ENCODE peak calls at places on chromosomes 4 and X, in four cellular contexts. T is ACHN, A is WTC11, P is NCI-H1092. G is an unnamed sample.

GRCh38 chr4:8171941-8172924 is 13.6 kb upstream of the ABLIM2 start:
- DNase-seq in P (no peak), A (no peak), T (no peak), G (peak)

GRCh38 chr4:1953335-1953734 is 55.4 kb downstream of the NELFA start:
- DNase-seq in P (no peak), A (no peak), T (no peak), G (no peak)

GRCh38 chrX:119477812-119478232 is 9.6 kb downstream of the SLC25A5 start:
- DNase-seq in P (no peak), T (peak), A (no peak), G (no peak)

GRCh38 chr4:77006753-77007355 is 57.3 kb downstream of the SEPTIN11 start:
- DNase-seq in P (no peak), T (no peak), A (no peak), G (no peak)

GRCh38 chr4:176438401-176438800 is 118.6 kb downstream of the SPCS3 start:
- DNase-seq in P (no peak), A (no peak), T (no peak), G (no peak)

GRCh38 chrX:129690435-129690834 is 35.7 kb upstream of the APLN start:
- DNase-seq in T (no peak), A (no peak), P (no peak), G (no peak)

GRCh38 chrX:123830309-123830708 is 29.5 kb upstream of the XIAP start:
- DNase-seq in A (no peak), P (no peak), T (peak), G (no peak)

GRCh38 chr4:85725727-85726170 is 250.8 kb downstream of the ARHGAP24 start:
- DNase-seq in A (no peak), T (no peak), P (no peak), G (no peak)

GRCh38 chr4:72418458-72418857 is 150.6 kb downstream of the ADAMTS3 start:
- DNase-seq in T (peak), P (peak), A (no peak), G (peak)

GRCh38 chr4:150235795-150236385 is 157.6 kb downstream of the DCLK2 start:
- DNase-seq in T (no peak), P (no peak), A (no peak), G (no peak)

GRCh38 chrX:153817291-153817690 is 13.1 kb downstream of the PDZD4 start:
- DNase-seq in P (no peak), T (no peak), A (no peak), G (no peak)

GRCh38 chr4:138647433-138647832 is 368.1 kb upstream of the NOCT start:
- DNase-seq in A (peak), P (no peak), T (no peak), G (no peak)

GRCh38 chr4:27861381-27861787 is 1000.7 kb downstream of the STIM2 start:
- DNase-seq in T (peak), A (peak), P (no peak), G (no peak)

GRCh38 chr4:88803600-88804096 is 106.0 kb upstream of the NAP1L5 start:
- DNase-seq in T (no peak), A (no peak), P (no peak), G (peak)

GRCh38 chr4:52824603-52825310 is 37.4 kb upstream of the RASL11B start:
- DNase-seq in A (no peak), P (no peak), T (no peak), G (peak)

GRCh38 chr4:187811586-187811985 is 184.0 kb upstream of the ZFP42 start:
- DNase-seq in A (no peak), P (no peak), T (no peak), G (no peak)

GRCh38 chr4:76691767-76692689 is 205.9 kb downstream of the SOWAHB start:
- DNase-seq in P (no peak), A (no peak), T (no peak), G (no peak)

GRCh38 chr4:6873792-6874461 is 35.7 kb upstream of the TBC1D14 start:
- DNase-seq in A (peak), T (peak), P (peak), G (no peak)

GRCh38 chrX:37785569-37785968 is 5.7 kb downstream of the CYBB start:
- DNase-seq in A (no peak), P (no peak), T (no peak), G (no peak)

GRCh38 chr4:153232768-153233167 is 28.5 kb downstream of the TRIM2 start:
- DNase-seq in T (peak), A (peak), P (no peak), G (no peak)

GRCh38 chrX:136170109-136170800 is 22.9 kb downstream of the FHL1 start:
- DNase-seq in A (no peak), P (no peak), T (no peak), G (no peak)

GRCh38 chr4:40693946-40694345 is 55.8 kb upstream of the NSUN7 start:
- DNase-seq in P (no peak), A (no peak), T (no peak), G (no peak)

G was measured in AG04450.